ENCODE peak calls at places on chromosome 15, in nine cellular contexts. B is breast epithelium, T is psoas muscle, L is body of pancreas, C is tibial artery, G is testis, A is prostate gland, K is endodermal cell, O is uterus. X is an unnamed sample.

GRCh38 chr15:38555686-38556334 is 8.8 kb downstream of the RASGRP1 start:
- DNase-seq in B (no peak), C (no peak), K (no peak), G (no peak), O (no peak), A (no peak), T (no peak), L (no peak), X (no peak)

GRCh38 chr15:79282371-79283251 is at the start of gene ANKRD34C:
- DNase-seq in O (no peak), T (no peak), B (no peak), G (no peak), K (peak), L (no peak), C (no peak), A (no peak), X (no peak)

GRCh38 chr15:55770808-55771207 is 27.9 kb upstream of the PRTG start:
- DNase-seq in T (no peak), K (no peak), B (no peak), G (no peak), O (no peak), C (no peak), L (no peak), A (no peak), X (no peak)

GRCh38 chr15:34334676-34335075 is 2.9 kb downstream of the SLC12A6 start:
- DNase-seq in O (no peak), G (no peak), C (no peak), B (no peak), T (no peak), L (no peak), K (no peak), A (no peak), X (no peak)

GRCh38 chr15:87145686-87146085 is 1066.0 kb downstream of the AGBL1 start:
- DNase-seq in O (no peak), G (no peak), A (no peak), B (no peak), K (no peak), C (no peak), T (no peak), L (no peak), X (no peak)

GRCh38 chr15:33154366-33155166 is 39.9 kb downstream of the FMN1 start:
- DNase-seq in K (no peak), L (peak), T (no peak), O (no peak), B (no peak), C (peak), G (peak), A (no peak), X (no peak)

GRCh38 chr15:73029003-73029527 is 23.2 kb upstream of the NEO1 start:
- DNase-seq in C (no peak), O (no peak), B (no peak), T (no peak), L (no peak), K (peak), A (no peak), G (no peak), X (no peak)

GRCh38 chr15:35117508-35118280 is 32.6 kb upstream of the NANOGP8 start:
- DNase-seq in B (no peak), G (no peak), L (no peak), O (no peak), A (no peak), T (no peak), K (no peak), C (no peak), X (no peak)

GRCh38 chr15:41648770-41649169 is 11.4 kb upstream of the MGA start:
- DNase-seq in B (no peak), C (no peak), K (no peak), A (no peak), T (no peak), O (no peak), G (no peak), L (no peak), X (no peak)

GRCh38 chr15:51267047-51267713 is 71.2 kb downstream of the CYP19A1 start:
- DNase-seq in A (no peak), O (no peak), B (no peak), T (no peak), G (no peak), C (no peak), K (peak), L (no peak), X (no peak)
- H3K4me3 ChIP-seq in A (peak), O (peak), B (peak), T (peak), G (peak), C (peak), K (peak), L (no peak), X (peak)

GRCh38 chr15:66404532-66404931 is 17.8 kb downstream of the MAP2K1 start:
- DNase-seq in B (no peak), G (no peak), K (peak), L (peak), C (no peak), O (no peak), A (no peak), T (no peak), X (no peak)
- H3K4me3 ChIP-seq in B (no peak), G (no peak), K (peak), L (no peak), C (no peak), O (no peak), A (no peak), T (no peak), X (no peak)

GRCh38 chr15:50181983-50182232 is at the start of gene SLC27A2:
- DNase-seq in L (peak), T (peak), K (no peak), B (no peak), G (peak), O (no peak), C (no peak), A (peak), X (no peak)
- H3K4me3 ChIP-seq in L (peak), T (peak), K (peak), B (peak), G (peak), O (no peak), C (peak), A (peak), X (peak)

GRCh38 chr15:28093761-28094535 is 5.2 kb downstream of the OCA2 start:
- DNase-seq in O (no peak), K (peak), T (no peak), G (no peak), B (no peak), A (no peak), C (no peak), L (no peak), X (peak)
- H3K4me3 ChIP-seq in O (no peak), K (no peak), T (peak), G (peak), B (no peak), A (no peak), C (peak), L (no peak), X (peak)

DNA sequence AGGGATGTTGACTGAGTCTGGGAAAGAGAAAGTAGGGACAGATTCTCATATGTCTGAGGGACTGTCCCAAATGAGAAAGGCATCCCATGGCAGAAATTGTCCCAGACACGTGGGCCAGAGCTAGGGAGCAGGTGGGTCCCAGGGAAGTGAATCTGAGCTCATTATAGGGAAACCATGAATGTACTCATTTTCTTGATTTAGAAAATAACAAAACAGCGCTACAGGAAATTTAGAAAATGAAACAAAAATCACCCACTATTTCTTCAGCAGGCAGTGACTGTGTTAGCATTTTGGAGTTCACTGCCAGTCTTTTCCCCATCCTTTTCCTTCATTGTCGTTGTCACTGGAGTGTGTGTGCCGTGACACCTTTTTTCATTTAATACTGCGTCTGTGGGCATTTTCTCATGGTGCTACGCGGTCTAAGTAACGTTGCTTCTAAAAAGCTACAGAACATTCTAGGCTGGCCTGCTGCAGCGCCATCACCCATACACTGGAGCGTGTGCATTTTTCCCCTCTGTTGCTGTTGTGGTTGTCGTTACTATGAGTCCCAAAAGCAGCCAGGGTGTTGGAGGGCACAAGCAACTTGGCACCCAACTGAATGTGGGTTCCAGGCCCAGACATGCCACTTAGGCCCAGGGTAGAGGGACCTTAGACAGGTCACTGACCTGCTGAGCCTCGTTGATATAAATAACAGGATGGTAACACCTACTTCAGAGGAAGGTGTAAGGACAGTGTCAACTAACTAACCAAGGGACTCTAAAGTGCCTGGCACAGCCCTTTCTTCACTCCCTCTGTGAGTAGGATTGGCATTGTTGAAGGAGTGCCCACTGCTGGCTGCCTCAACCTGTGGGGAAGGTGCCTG is 3.2 kb downstream of the CSK start:
- DNase-seq in G (no peak), T (no peak), K (no peak), B (no peak), C (no peak), O (no peak), A (no peak), L (no peak), X (no peak)
- H3K4me3 ChIP-seq in G (no peak), T (peak), K (no peak), B (peak), C (no peak), O (no peak), A (no peak), L (no peak), X (peak)

X was measured in coronary artery.